ENCODE peak calls at places on chromosomes 13 and 19, in nine cellular contexts. W, J, C, O, G, V, A, N and H are unnamed samples.
A peak's percentile ranks its signal among the peaks of the same experiment; 100 is the strongest.

GRCh38 chr19:51541458-51542357 is 10.2 kb upstream of the SIGLEC6 start:
- DNase-seq in W (no peak), J (no peak), C (no peak), O (no peak), G (no peak), V (no peak), A (peak; percentile 52), N (no peak), H (no peak)

GRCh38 chr19:29966594-29967249 is 24.7 kb downstream of the URI1 start:
- DNase-seq in W (no peak), J (peak; percentile 43), C (no peak), O (no peak), G (peak; percentile 23), V (peak; percentile 57), A (no peak), N (no peak), H (no peak)

GRCh38 chr13:40070357-40070756 is 414.9 kb downstream of the COG6 start:
- DNase-seq in W (no peak), J (no peak), C (no peak), O (no peak), G (no peak), V (no peak), A (no peak), N (no peak), H (no peak)

GRCh38 chr13:110200276-110200675 is 106.7 kb downstream of the COL4A1 start:
- DNase-seq in W (no peak), J (no peak), C (no peak), O (no peak), G (no peak), V (no peak), A (no peak), N (no peak), H (no peak)

GRCh38 chr13:40983725-40984669 is 35.1 kb downstream of the ELF1 start:
- DNase-seq in W (no peak), J (no peak), C (no peak), O (no peak), G (no peak), V (no peak), A (no peak), N (no peak), H (no peak)

GRCh38 chr19:5973376-5973775 is 4.6 kb downstream of the RANBP3 start:
- DNase-seq in W (no peak), J (no peak), C (peak; percentile 58), O (no peak), G (no peak), V (no peak), A (no peak), N (no peak), H (no peak)

GRCh38 chr13:81686877-81687276 is 1346.0 kb upstream of the SPRY2 start:
- DNase-seq in W (no peak), J (no peak), C (no peak), O (peak; percentile 83), G (no peak), V (peak; percentile 1), A (no peak), N (no peak), H (no peak)

GRCh38 chr13:45132384-45133064 is 12.2 kb downstream of the GTF2F2 start:
- DNase-seq in W (no peak), J (no peak), C (no peak), O (no peak), G (no peak), V (no peak), A (no peak), N (no peak), H (no peak)

GRCh38 chr19:48578891-48579290 is 26.9 kb downstream of the SULT2B1 start:
- DNase-seq in W (no peak), J (no peak), C (no peak), O (no peak), G (no peak), V (no peak), A (no peak), N (no peak), H (no peak)

GRCh38 chr13:70960841-70961443 is 852.7 kb upstream of the KLHL1 start:
- DNase-seq in W (no peak), J (peak; percentile 28), C (no peak), O (peak; percentile 32), G (peak; percentile 1), V (peak; percentile 69), A (no peak), N (no peak), H (no peak)

GRCh38 chr13:114068723-114069322 is 63.6 kb downstream of the RASA3 start:
- DNase-seq in W (peak; percentile 72), J (peak; percentile 85), C (peak; percentile 80), O (no peak), G (no peak), V (peak; percentile 81), A (peak; percentile 67), N (no peak), H (no peak)

GRCh38 chr19:7533281-7533819 is 2.2 kb upstream of the PNPLA6 start:
- DNase-seq in W (peak; percentile 84), J (peak; percentile 71), C (peak; percentile 92), O (peak; percentile 18), G (no peak), V (peak; percentile 59), A (peak; percentile 84), N (peak; percentile 60), H (peak; percentile 66)

GRCh38 chr13:33138441-33138840 is 122.2 kb downstream of the KL start:
- DNase-seq in W (no peak), J (no peak), C (no peak), O (no peak), G (no peak), V (no peak), A (no peak), N (no peak), H (no peak)

GRCh38 chr13:45554604-45555109 is 60.9 kb downstream of the ERICH6B start:
- DNase-seq in W (no peak), J (no peak), C (no peak), O (no peak), G (no peak), V (no peak), A (no peak), N (no peak), H (no peak)

DNA sequence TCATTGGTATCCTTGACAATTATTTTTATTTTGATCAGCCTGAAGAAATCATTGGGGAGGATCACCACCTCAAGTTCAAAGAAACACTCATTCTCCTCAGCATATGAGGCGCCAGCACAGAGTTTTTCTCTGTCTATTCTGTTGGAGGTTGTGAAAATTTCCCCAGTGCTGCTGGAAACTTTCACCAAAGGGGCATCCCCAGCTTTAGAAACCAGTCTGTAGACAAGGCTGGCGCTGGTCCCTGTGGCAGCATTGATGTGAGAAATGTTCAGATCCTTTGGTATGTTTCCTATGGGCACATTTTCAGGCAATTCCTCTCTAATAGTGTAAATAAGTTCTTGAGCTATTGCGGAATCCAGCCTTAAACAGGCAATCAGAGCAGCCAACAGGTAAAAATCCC is 2.1 kb downstream of the PCDH9 start:
- DNase-seq in W (no peak), J (no peak), C (no peak), O (no peak), G (no peak), V (no peak), A (no peak), N (no peak), H (no peak)
- H3K4me3 ChIP-seq in W (no peak overlapping the region), J (peak overlapping the region; percentile 18), C (peak overlapping the region; percentile 89), O (peak overlapping the region; percentile 96), G (no peak overlapping the region), V (peak overlapping the region; percentile 98), A (no peak overlapping the region), N (no peak overlapping the region), H (peak overlapping the region; percentile 60)

GRCh38 chr19:41324231-41324702 is 14.3 kb downstream of the CCDC97 start:
- DNase-seq in W (no peak), J (peak; percentile 24), C (no peak), O (no peak), G (peak; percentile 56), V (no peak), A (no peak), N (no peak), H (no peak)
- H3K4me3 ChIP-seq in W (no peak overlapping the region), J (no peak overlapping the region), C (no peak overlapping the region), O (no peak overlapping the region), G (no peak overlapping the region), V (no peak overlapping the region), A (no peak overlapping the region), N (no peak overlapping the region), H (no peak overlapping the region)

DNA sequence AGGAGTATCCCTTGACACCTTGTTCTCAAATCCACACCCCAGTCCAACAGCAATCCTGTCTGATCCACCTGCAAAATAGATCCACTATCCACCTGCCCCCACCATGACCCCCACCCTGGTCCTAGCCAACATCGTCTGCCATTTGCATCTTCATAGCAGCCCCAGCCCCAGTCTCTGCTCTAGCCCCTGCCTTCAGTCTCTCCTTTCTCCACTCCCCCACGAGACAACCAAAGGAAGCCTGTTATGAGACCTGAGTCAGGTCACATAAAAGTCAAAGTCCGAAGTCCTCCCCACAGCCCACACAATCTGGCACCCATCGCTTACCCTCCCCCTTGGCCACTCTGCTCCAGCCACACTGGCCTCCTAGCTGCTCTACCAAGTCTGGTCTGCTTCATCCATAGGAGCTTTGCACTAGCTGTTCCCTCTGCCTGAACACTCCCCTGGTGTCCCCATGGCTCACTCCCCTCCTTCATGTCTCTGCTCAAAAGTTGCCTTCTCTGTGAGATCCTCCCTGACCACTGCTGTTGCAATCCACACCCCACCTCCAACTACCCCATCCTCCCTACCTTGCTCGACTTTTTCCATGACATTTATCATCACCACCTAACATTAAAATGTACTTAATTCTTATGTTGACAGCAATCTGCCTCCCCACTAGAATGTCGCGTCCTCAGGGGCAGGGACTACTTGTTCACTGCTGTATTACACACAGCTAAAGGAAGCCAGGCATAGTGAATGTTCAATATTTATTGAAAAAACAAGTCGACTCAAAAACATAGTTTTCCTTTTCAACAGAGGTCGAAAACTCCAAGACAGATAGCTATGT is 1.2 kb upstream of the PLEKHG2 start:
- DNase-seq in W (peak; percentile 85), J (peak; percentile 80), C (peak; percentile 89), O (no peak), G (no peak), V (peak; percentile 76), A (no peak), N (peak; percentile 84), H (peak; percentile 88)
- H3K4me3 ChIP-seq in W (peak overlapping the region; percentile 92), J (no peak overlapping the region), C (peak overlapping the region; percentile 98), O (peak overlapping the region; percentile 44), G (no peak overlapping the region), V (peak overlapping the region; percentile 47), A (peak overlapping the region; percentile 97), N (no peak overlapping the region), H (peak overlapping the region; percentile 89)

DNA sequence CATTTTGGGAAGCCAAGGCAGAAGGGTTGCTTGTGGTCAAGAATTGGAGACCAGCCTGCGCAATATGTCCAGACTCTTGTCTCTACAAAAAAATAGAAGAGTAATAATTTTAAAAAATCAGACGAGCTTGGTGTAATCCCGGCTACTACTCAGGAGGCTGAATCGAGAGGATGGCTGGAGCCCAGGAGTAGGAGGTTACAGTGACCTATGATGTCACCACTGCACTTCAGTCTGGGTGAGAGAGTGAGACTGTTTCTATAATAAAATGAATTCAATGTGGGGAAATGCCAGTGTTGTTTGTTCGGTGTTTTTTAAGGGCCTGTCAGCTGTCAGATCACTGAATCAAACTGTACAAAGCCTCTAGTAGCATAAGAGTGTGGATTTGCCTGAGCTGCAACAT is 1.2 kb upstream of the FBXL3 start:
- DNase-seq in W (no peak), J (peak; percentile 75), C (no peak), O (no peak), G (peak; percentile 27), V (peak; percentile 44), A (no peak), N (no peak), H (peak; percentile 67)
- H3K4me3 ChIP-seq in W (peak overlapping the region; percentile 100), J (peak overlapping the region; percentile 73), C (no peak overlapping the region), O (no peak overlapping the region), G (no peak overlapping the region), V (peak overlapping the region; percentile 83), A (no peak overlapping the region), N (no peak overlapping the region), H (peak overlapping the region; percentile 95)